ENCODE peak calls at places on chromosomes 3 and 15, in six cellular contexts. S, M, T, W, Y and E are unnamed samples.

GRCh38 chr3:190288836-190289235 is 33.4 kb downstream of the CLDN1 start:
- DNase-seq in S (no peak), M (no peak), T (no peak), W (no peak), Y (no peak), E (no peak)

GRCh38 chr3:129822679-129823078 is 70.8 kb downstream of the TMCC1 start:
- DNase-seq in S (no peak), M (no peak), T (no peak), W (no peak), Y (no peak), E (no peak)

GRCh38 chr3:113552851-113553250 is 20.5 kb downstream of the SIDT1 start:
- DNase-seq in S (no peak), M (no peak), T (no peak), W (no peak), Y (no peak), E (no peak)

GRCh38 chr15:68599560-68600071 is 20.8 kb downstream of the CORO2B start:
- DNase-seq in S (no peak), M (no peak), T (peak), W (no peak), Y (no peak), E (no peak)

GRCh38 chr15:70799667-70800450 is 36.5 kb upstream of the UACA start:
- DNase-seq in S (no peak), M (no peak), T (peak), W (no peak), Y (peak), E (no peak)

GRCh38 chr3:48926425-48927392 is 8.1 kb downstream of the ARIH2 start:
- DNase-seq in S (no peak), M (no peak), T (no peak), W (no peak), Y (peak), E (no peak)

GRCh38 chr3:62467936-62468722 is 94.8 kb upstream of the FEZF2 start:
- DNase-seq in S (no peak), M (no peak), T (no peak), W (no peak), Y (no peak), E (no peak)

GRCh38 chr3:106130384-106131084 is 261.7 kb upstream of the CBLB start:
- DNase-seq in S (no peak), M (no peak), T (peak), W (no peak), Y (no peak), E (no peak)

GRCh38 chr15:77688270-77689058 is 55.8 kb upstream of the LINGO1 start:
- DNase-seq in S (no peak), M (no peak), T (no peak), W (no peak), Y (no peak), E (no peak)

GRCh38 chr3:27900316-27900715 is 178.2 kb upstream of the EOMES start:
- DNase-seq in S (no peak), M (no peak), T (no peak), W (no peak), Y (no peak), E (no peak)

GRCh38 chr15:44101944-44102343 is 93.1 kb downstream of the FRMD5 start:
- DNase-seq in S (no peak), M (no peak), T (no peak), W (no peak), Y (no peak), E (no peak)

GRCh38 chr3:138363322-138363721 is 14.9 kb downstream of the MRAS start:
- DNase-seq in S (no peak), M (no peak), T (no peak), W (no peak), Y (no peak), E (no peak)

GRCh38 chr3:44318929-44319328 is 19.6 kb upstream of the TCAIM start:
- DNase-seq in S (no peak), M (no peak), T (no peak), W (no peak), Y (no peak), E (no peak)

GRCh38 chr3:188197388-188197847 is 43.5 kb downstream of the LPP start:
- DNase-seq in S (no peak), M (no peak), T (no peak), W (peak), Y (no peak), E (no peak)

GRCh38 chr3:143596957-143597642 is 251.2 kb downstream of the SLC9A9 start:
- DNase-seq in S (no peak), M (no peak), T (no peak), W (no peak), Y (no peak), E (no peak)

GRCh38 chr3:185555101-185555501 is 2.7 kb upstream of the LIPH start:
- DNase-seq in S (no peak), M (no peak), T (no peak), W (no peak), Y (no peak), E (no peak)

GRCh38 chr15:50576156-50576555 is 29.7 kb upstream of the USP50 start:
- DNase-seq in S (no peak), M (no peak), T (no peak), W (no peak), Y (no peak), E (no peak)

GRCh38 chr15:74179101-74179841 is 5.8 kb downstream of the ISLR start:
- DNase-seq in S (no peak), M (no peak), T (peak), W (peak), Y (no peak), E (peak)

GRCh38 chr3:53102601-53103147 is 27.6 kb downstream of the RFT1 start:
- DNase-seq in S (no peak), M (no peak), T (no peak), W (no peak), Y (no peak), E (no peak)

GRCh38 chr15:29970402-29970695 is 112.4 kb upstream of the GOLGA8J start:
- DNase-seq in S (no peak), M (no peak), T (no peak), W (no peak), Y (peak), E (no peak)

GRCh38 chr3:108931025-108931424 is 22.7 kb downstream of the GUCA1C start:
- DNase-seq in S (no peak), M (no peak), T (no peak), W (no peak), Y (no peak), E (no peak)

GRCh38 chr3:86890997-86891396 is 100.0 kb downstream of the VGLL3 start:
- DNase-seq in S (no peak), M (no peak), T (no peak), W (no peak), Y (no peak), E (no peak)

GRCh38 chr3:186361612-186362408 is at the start of gene DGKG:
- DNase-seq in S (peak), M (peak), T (no peak), W (peak), Y (peak), E (peak)

GRCh38 chr3:138833908-138834358 is 795 bp downstream of the PIK3CB start:
- DNase-seq in S (no peak), M (peak), T (no peak), W (no peak), Y (peak), E (no peak)

GRCh38 chr3:194276768-194277546 is 74.2 kb downstream of the CPN2 start:
- DNase-seq in S (no peak), M (peak), T (no peak), W (peak), Y (peak), E (peak)

GRCh38 chr15:66004618-66005262 is 135.4 kb downstream of the RAB11A start:
- DNase-seq in S (peak), M (no peak), T (no peak), W (no peak), Y (no peak), E (no peak)

GRCh38 chr3:183265713-183266417 is 12.8 kb downstream of the B3GNT5 start:
- DNase-seq in S (no peak), M (no peak), T (no peak), W (no peak), Y (no peak), E (no peak)

GRCh38 chr3:192409838-192410683 is 317.3 kb downstream of the FGF12 start:
- DNase-seq in S (peak), M (peak), T (no peak), W (peak), Y (no peak), E (no peak)

GRCh38 chr3:172856766-172857742 is 106.5 kb downstream of the ECT2 start:
- DNase-seq in S (peak), M (no peak), T (no peak), W (peak), Y (no peak), E (no peak)

GRCh38 chr3:155138677-155139076 is 58.6 kb downstream of the MME start:
- DNase-seq in S (no peak), M (no peak), T (no peak), W (no peak), Y (no peak), E (no peak)

GRCh38 chr3:175526609-175527280 is 667.6 kb downstream of the NAALADL2 start:
- DNase-seq in S (no peak), M (no peak), T (no peak), W (no peak), Y (no peak), E (no peak)